ENCODE peak calls at places on chromosomes 16 and 17, in nine cellular contexts. One of them, this sample, is unnamed.

GRCh38 chr16:69397821-69398521 is 12.2 kb upstream of the TERF2 start:
- DNase-seq in pancreas: no peak
- DNase-seq in kidney: no peak
- DNase-seq in PC-9: peak; percentile 17
- DNase-seq in gastrocnemius medialis: no peak
- DNase-seq in lung: no peak
- DNase-seq in ovary: peak; percentile 46
- DNase-seq in transverse colon: no peak
- DNase-seq in IMR-90: peak; percentile 78
- DNase-seq in this sample: no peak

GRCh38 chr16:6969594-6969993 is 363.1 kb upstream of the RBFOX1 start:
- DNase-seq in pancreas: no peak
- DNase-seq in kidney: no peak
- DNase-seq in PC-9: no peak
- DNase-seq in gastrocnemius medialis: no peak
- DNase-seq in lung: no peak
- DNase-seq in ovary: no peak
- DNase-seq in transverse colon: no peak
- DNase-seq in IMR-90: no peak
- DNase-seq in this sample: no peak

GRCh38 chr16:50154369-50154947 is 1.4 kb downstream of the TENT4B start:
- DNase-seq in pancreas: no peak
- DNase-seq in kidney: no peak
- DNase-seq in PC-9: no peak
- DNase-seq in gastrocnemius medialis: no peak
- DNase-seq in lung: no peak
- DNase-seq in ovary: no peak
- DNase-seq in transverse colon: peak; percentile 15
- DNase-seq in IMR-90: no peak
- DNase-seq in this sample: no peak

GRCh38 chr16:77582956-77583355 is 139.4 kb upstream of the NUDT7 start:
- DNase-seq in pancreas: no peak
- DNase-seq in kidney: no peak
- DNase-seq in PC-9: no peak
- DNase-seq in gastrocnemius medialis: no peak
- DNase-seq in lung: no peak
- DNase-seq in ovary: no peak
- DNase-seq in transverse colon: no peak
- DNase-seq in IMR-90: no peak
- DNase-seq in this sample: no peak

GRCh38 chr17:83098241-83099085 is 19.1 kb downstream of the METRNL start:
- DNase-seq in pancreas: no peak
- DNase-seq in kidney: peak; percentile 79
- DNase-seq in PC-9: no peak
- DNase-seq in gastrocnemius medialis: no peak
- DNase-seq in lung: no peak
- DNase-seq in ovary: no peak
- DNase-seq in transverse colon: no peak
- DNase-seq in IMR-90: no peak
- DNase-seq in this sample: no peak

GRCh38 chr17:61331178-61331577 is 68.5 kb upstream of the TBX2 start:
- DNase-seq in pancreas: no peak
- DNase-seq in kidney: no peak
- DNase-seq in PC-9: no peak
- DNase-seq in gastrocnemius medialis: peak; percentile 6
- DNase-seq in lung: no peak
- DNase-seq in ovary: no peak
- DNase-seq in transverse colon: no peak
- DNase-seq in IMR-90: no peak
- DNase-seq in this sample: no peak

GRCh38 chr17:37710344-37710886 is 34.4 kb downstream of the HNF1B start:
- DNase-seq in pancreas: peak; percentile 89
- DNase-seq in kidney: peak; percentile 88
- DNase-seq in PC-9: peak; percentile 75
- DNase-seq in gastrocnemius medialis: no peak
- DNase-seq in lung: peak; percentile 80
- DNase-seq in ovary: no peak
- DNase-seq in transverse colon: peak; percentile 94
- DNase-seq in IMR-90: peak; percentile 62
- DNase-seq in this sample: no peak

GRCh38 chr17:17391575-17392370 is 85.0 kb upstream of the MED9 start:
- DNase-seq in pancreas: no peak
- DNase-seq in kidney: no peak
- DNase-seq in PC-9: no peak
- DNase-seq in gastrocnemius medialis: no peak
- DNase-seq in lung: no peak
- DNase-seq in ovary: no peak
- DNase-seq in transverse colon: peak; percentile 42
- DNase-seq in IMR-90: no peak
- DNase-seq in this sample: no peak

GRCh38 chr16:68257906-68258800 is 6.2 kb upstream of the SLC7A6 start:
- DNase-seq in pancreas: no peak
- DNase-seq in kidney: peak; percentile 96
- DNase-seq in PC-9: peak; percentile 80
- DNase-seq in gastrocnemius medialis: peak; percentile 88
- DNase-seq in lung: no peak
- DNase-seq in ovary: no peak
- DNase-seq in transverse colon: peak; percentile 66
- DNase-seq in IMR-90: peak; percentile 38
- DNase-seq in this sample: no peak

GRCh38 chr16:10883004-10883403 is 6.0 kb downstream of the CIITA start:
- DNase-seq in pancreas: no peak
- DNase-seq in kidney: peak; percentile 80
- DNase-seq in PC-9: peak; percentile 67
- DNase-seq in gastrocnemius medialis: no peak
- DNase-seq in lung: peak; percentile 62
- DNase-seq in ovary: no peak
- DNase-seq in transverse colon: no peak
- DNase-seq in IMR-90: no peak
- DNase-seq in this sample: no peak

GRCh38 chr17:34163681-34164080 is 91.4 kb upstream of the CCL2 start:
- DNase-seq in pancreas: no peak
- DNase-seq in kidney: no peak
- DNase-seq in PC-9: no peak
- DNase-seq in gastrocnemius medialis: no peak
- DNase-seq in lung: no peak
- DNase-seq in ovary: no peak
- DNase-seq in transverse colon: no peak
- DNase-seq in IMR-90: peak; percentile 16
- DNase-seq in this sample: no peak

GRCh38 chr16:29862383-29862883 is 593 bp downstream of the CDIPT start:
- DNase-seq in pancreas: no peak
- DNase-seq in kidney: no peak
- DNase-seq in PC-9: peak; percentile 48
- DNase-seq in gastrocnemius medialis: no peak
- DNase-seq in lung: no peak
- DNase-seq in ovary: no peak
- DNase-seq in transverse colon: peak; percentile 41
- DNase-seq in IMR-90: no peak
- DNase-seq in this sample: no peak

GRCh38 chr17:48429638-48430586 is at the start of gene SKAP1:
- DNase-seq in pancreas: peak; percentile 73
- DNase-seq in kidney: peak; percentile 89
- DNase-seq in PC-9: peak; percentile 17
- DNase-seq in gastrocnemius medialis: no peak
- DNase-seq in lung: no peak
- DNase-seq in ovary: no peak
- DNase-seq in transverse colon: peak; percentile 62
- DNase-seq in IMR-90: no peak
- DNase-seq in this sample: no peak

GRCh38 chr17:15453782-15454181 is 13.6 kb downstream of the CDRT4 start:
- DNase-seq in pancreas: no peak
- DNase-seq in kidney: no peak
- DNase-seq in PC-9: no peak
- DNase-seq in gastrocnemius medialis: no peak
- DNase-seq in lung: no peak
- DNase-seq in ovary: no peak
- DNase-seq in transverse colon: no peak
- DNase-seq in IMR-90: no peak
- DNase-seq in this sample: no peak

GRCh38 chr16:61421111-61421510 is 615.1 kb downstream of the CDH8 start:
- DNase-seq in pancreas: no peak
- DNase-seq in kidney: no peak
- DNase-seq in PC-9: no peak
- DNase-seq in gastrocnemius medialis: no peak
- DNase-seq in lung: no peak
- DNase-seq in ovary: no peak
- DNase-seq in transverse colon: no peak
- DNase-seq in IMR-90: no peak
- DNase-seq in this sample: no peak

GRCh38 chr16:15518412-15519351 is 84.3 kb downstream of the BMERB1 start:
- DNase-seq in pancreas: no peak
- DNase-seq in kidney: peak; percentile 80
- DNase-seq in PC-9: no peak
- DNase-seq in gastrocnemius medialis: peak; percentile 49
- DNase-seq in lung: no peak
- DNase-seq in ovary: peak; percentile 67
- DNase-seq in transverse colon: no peak
- DNase-seq in IMR-90: peak; percentile 76
- DNase-seq in this sample: peak; percentile 22

GRCh38 chr16:50286681-50287080 is 20.3 kb downstream of the ADCY7 start:
- DNase-seq in pancreas: no peak
- DNase-seq in kidney: no peak
- DNase-seq in PC-9: no peak
- DNase-seq in gastrocnemius medialis: no peak
- DNase-seq in lung: no peak
- DNase-seq in ovary: no peak
- DNase-seq in transverse colon: no peak
- DNase-seq in IMR-90: no peak
- DNase-seq in this sample: no peak

GRCh38 chr17:4560837-4561241 is 462 bp upstream of the GGT6 start:
- DNase-seq in pancreas: no peak
- DNase-seq in kidney: no peak
- DNase-seq in PC-9: no peak
- DNase-seq in gastrocnemius medialis: no peak
- DNase-seq in lung: no peak
- DNase-seq in ovary: peak; percentile 51
- DNase-seq in transverse colon: peak; percentile 21
- DNase-seq in IMR-90: no peak
- DNase-seq in this sample: no peak
- TF ChIP-seq CTCF in pancreas: no peak
- TF ChIP-seq CTCF in kidney: peak; percentile 18
- TF ChIP-seq CTCF in PC-9: peak; percentile 2
- TF ChIP-seq CTCF in gastrocnemius medialis: no peak
- TF ChIP-seq CTCF in lung: no peak
- TF ChIP-seq CTCF in ovary: no peak
- TF ChIP-seq CTCF in transverse colon: no peak
- TF ChIP-seq CTCF in IMR-90: peak; percentile 20
- TF ChIP-seq CTCF in this sample: no peak

GRCh38 chr17:36485805-36486203 is 677 bp upstream of the ZNHIT3 start:
- DNase-seq in pancreas: peak; percentile 44
- DNase-seq in kidney: no peak
- DNase-seq in PC-9: no peak
- DNase-seq in gastrocnemius medialis: no peak
- DNase-seq in lung: no peak
- DNase-seq in ovary: no peak
- DNase-seq in transverse colon: no peak
- DNase-seq in IMR-90: no peak
- DNase-seq in this sample: no peak
- H3K4me3 ChIP-seq in pancreas: peak overlapping the region; percentile 79
- H3K4me3 ChIP-seq in kidney: peak overlapping the region; percentile 90
- H3K4me3 ChIP-seq in PC-9: peak overlapping the region; percentile 69
- H3K4me3 ChIP-seq in gastrocnemius medialis: peak overlapping the region; percentile 92
- H3K4me3 ChIP-seq in lung: peak overlapping the region; percentile 86
- H3K4me3 ChIP-seq in ovary: peak overlapping the region; percentile 84
- H3K4me3 ChIP-seq in transverse colon: peak overlapping the region; percentile 54
- H3K4me3 ChIP-seq in IMR-90: peak overlapping the region; percentile 56
- H3K4me3 ChIP-seq in this sample: peak overlapping the region; percentile 91

GRCh38 chr17:77323413-77324171 is 182.8 kb downstream of the SEC14L1 start:
- DNase-seq in pancreas: no peak
- DNase-seq in kidney: peak; percentile 92
- DNase-seq in PC-9: peak; percentile 46
- DNase-seq in gastrocnemius medialis: no peak
- DNase-seq in lung: no peak
- DNase-seq in ovary: peak; percentile 78
- DNase-seq in transverse colon: peak; percentile 33
- DNase-seq in IMR-90: peak; percentile 52
- DNase-seq in this sample: peak; percentile 16
- H3K4me1 ChIP-seq in pancreas: no peaks in the 10 kb centered on the region
- H3K4me1 ChIP-seq in kidney: peaks cover 26% of the 10 kb centered on the region
- H3K4me1 ChIP-seq in PC-9: peaks cover 35% of the 10 kb centered on the region
- H3K4me1 ChIP-seq in gastrocnemius medialis: peaks cover 60% of the 10 kb centered on the region
- H3K4me1 ChIP-seq in lung: no peaks in the 10 kb centered on the region
- H3K4me1 ChIP-seq in ovary: peaks cover 35% of the 10 kb centered on the region
- H3K4me1 ChIP-seq in transverse colon: peaks cover 85% of the 10 kb centered on the region
- H3K4me1 ChIP-seq in IMR-90: peaks cover 52% of the 10 kb centered on the region
- H3K4me1 ChIP-seq in this sample: no peaks in the 10 kb centered on the region

GRCh38 chr17:31540602-31541307 is 149.3 kb downstream of the RAB11FIP4 start:
- DNase-seq in pancreas: no peak
- DNase-seq in kidney: no peak
- DNase-seq in PC-9: no peak
- DNase-seq in gastrocnemius medialis: no peak
- DNase-seq in lung: no peak
- DNase-seq in ovary: no peak
- DNase-seq in transverse colon: no peak
- DNase-seq in IMR-90: no peak
- DNase-seq in this sample: no peak

GRCh38 chr17:31546650-31547049 is 155.2 kb downstream of the RAB11FIP4 start:
- DNase-seq in pancreas: no peak
- DNase-seq in kidney: no peak
- DNase-seq in PC-9: no peak
- DNase-seq in gastrocnemius medialis: no peak
- DNase-seq in lung: no peak
- DNase-seq in ovary: no peak
- DNase-seq in transverse colon: no peak
- DNase-seq in IMR-90: no peak
- DNase-seq in this sample: no peak

GRCh38 chr17:31548709-31549108 is 157.2 kb downstream of the RAB11FIP4 start:
- DNase-seq in pancreas: no peak
- DNase-seq in kidney: peak; percentile 56
- DNase-seq in PC-9: no peak
- DNase-seq in gastrocnemius medialis: no peak
- DNase-seq in lung: no peak
- DNase-seq in ovary: no peak
- DNase-seq in transverse colon: no peak
- DNase-seq in IMR-90: no peak
- DNase-seq in this sample: no peak

GRCh38 chr17:31541559-31541958 is 150.1 kb downstream of the RAB11FIP4 start:
- DNase-seq in pancreas: no peak
- DNase-seq in kidney: peak; percentile 70
- DNase-seq in PC-9: no peak
- DNase-seq in gastrocnemius medialis: no peak
- DNase-seq in lung: no peak
- DNase-seq in ovary: no peak
- DNase-seq in transverse colon: no peak
- DNase-seq in IMR-90: no peak
- DNase-seq in this sample: no peak

GRCh38 chr17:31544186-31544585 is 152.7 kb downstream of the RAB11FIP4 start:
- DNase-seq in pancreas: no peak
- DNase-seq in kidney: no peak
- DNase-seq in PC-9: no peak
- DNase-seq in gastrocnemius medialis: no peak
- DNase-seq in lung: no peak
- DNase-seq in ovary: no peak
- DNase-seq in transverse colon: no peak
- DNase-seq in IMR-90: no peak
- DNase-seq in this sample: no peak
- TF ChIP-seq CTCF in pancreas: no peak
- TF ChIP-seq CTCF in kidney: no peak
- TF ChIP-seq CTCF in PC-9: no peak
- TF ChIP-seq CTCF in gastrocnemius medialis: no peak
- TF ChIP-seq CTCF in lung: no peak
- TF ChIP-seq CTCF in ovary: no peak
- TF ChIP-seq CTCF in transverse colon: no peak
- TF ChIP-seq CTCF in IMR-90: no peak
- TF ChIP-seq CTCF in this sample: no peak

GRCh38 chr16:4937782-4938682 is 1.1 kb upstream of the PPL start:
- DNase-seq in pancreas: no peak
- DNase-seq in kidney: no peak
- DNase-seq in PC-9: no peak
- DNase-seq in gastrocnemius medialis: peak; percentile 38
- DNase-seq in lung: peak; percentile 58
- DNase-seq in ovary: no peak
- DNase-seq in transverse colon: peak; percentile 64
- DNase-seq in IMR-90: no peak
- DNase-seq in this sample: no peak
- H3K4me3 ChIP-seq in pancreas: peak overlapping the region; percentile 86
- H3K4me3 ChIP-seq in kidney: peak overlapping the region; percentile 37
- H3K4me3 ChIP-seq in PC-9: peak overlapping the region; percentile 31
- H3K4me3 ChIP-seq in gastrocnemius medialis: no peak overlapping the region
- H3K4me3 ChIP-seq in lung: no peak overlapping the region
- H3K4me3 ChIP-seq in ovary: no peak overlapping the region
- H3K4me3 ChIP-seq in transverse colon: no peak overlapping the region
- H3K4me3 ChIP-seq in IMR-90: no peak overlapping the region
- H3K4me3 ChIP-seq in this sample: no peak overlapping the region